ENCODE peak calls at places on chromosomes 12 and 14, in six cellular contexts. G is hippocampal formation; D is GM03348; M is T47D; B is stimulated activated CD8-positive, alpha-beta memory T cell treated with anti-CD3 and anti-CD28 coated beads, Interleukin-15, amount 100 ng/mL, for 1 hour; A is EL. P is an unnamed sample.

GRCh38 chr12:121872546-121873223 is 14.0 kb upstream of the HPD start:
- DNase-seq in G (no peak), D (peak), B (no peak), A (peak), M (peak), P (no peak)

GRCh38 chr12:47141459-47141858 is 61.7 kb upstream of the AMIGO2 start:
- DNase-seq in D (no peak), B (no peak), A (no peak), M (peak), G (no peak), P (no peak)

GRCh38 chr14:64983439-64984310 is 3.0 kb upstream of the FNTB start:
- DNase-seq in A (peak), G (peak), D (peak), B (no peak), M (peak), P (no peak)

GRCh38 chr12:54039417-54040147 is 6.7 kb downstream of the HOXC5 start:
- DNase-seq in M (no peak), D (peak), A (no peak), B (no peak), G (no peak), P (no peak)

GRCh38 chr12:79934309-79935020 is 432 bp downstream of the PPP1R12A start:
- DNase-seq in B (no peak), M (no peak), G (peak), D (peak), A (peak), P (no peak)

GRCh38 chr14:77181603-77182437 is at the start of gene TMEM63C:
- DNase-seq in A (no peak), M (peak), B (peak), G (peak), D (no peak), P (peak)

GRCh38 chr14:67151082-67151666 is 38.1 kb upstream of the GARIN2 start:
- DNase-seq in A (no peak), B (no peak), G (peak), M (peak), D (no peak), P (peak)

GRCh38 chr12:229441-230191 is 15.7 kb upstream of the SLC6A12 start:
- DNase-seq in G (peak), A (no peak), B (no peak), D (no peak), M (no peak), P (peak)

GRCh38 chr12:90331821-90332220 is 623.2 kb downstream of the CCER1 start:
- DNase-seq in G (no peak), M (no peak), B (no peak), A (no peak), D (no peak), P (no peak)

GRCh38 chr12:64696065-64696741 is 63.0 kb downstream of the GNS start:
- DNase-seq in G (peak), M (peak), A (peak), D (peak), B (no peak), P (no peak)

GRCh38 chr14:101169267-101169666 is 265.7 kb upstream of the RTL1 start:
- DNase-seq in B (no peak), M (no peak), G (no peak), A (no peak), D (no peak), P (no peak)

GRCh38 chr12:62260733-62261683 is 804 bp downstream of the USP15 start:
- DNase-seq in B (peak), M (peak), D (peak), A (peak), G (peak), P (no peak)

GRCh38 chr14:103058209-103059055 is 1.1 kb upstream of the CDC42BPB start:
- DNase-seq in B (no peak), A (peak), G (no peak), M (peak), D (no peak), P (no peak)

GRCh38 chr12:116385486-116386217 is 108.2 kb upstream of the MED13L start:
- DNase-seq in M (peak), A (no peak), B (no peak), G (no peak), D (no peak), P (no peak)

GRCh38 chr14:26204954-26205479 is 392.8 kb downstream of the NOVA1 start:
- DNase-seq in M (no peak), D (peak), A (no peak), G (no peak), B (no peak), P (no peak)

GRCh38 chr14:51436630-51437029 is 196.6 kb downstream of the TMX1 start:
- DNase-seq in D (no peak), B (no peak), M (no peak), A (no peak), G (no peak), P (no peak)

GRCh38 chr12:121580959-121581680 is at the start of gene KDM2B:
- DNase-seq in G (peak), M (peak), A (peak), D (no peak), B (no peak), P (no peak)

GRCh38 chr12:22787557-22787956 is 162.6 kb downstream of the ETNK1 start:
- DNase-seq in M (no peak), B (no peak), G (no peak), A (no peak), D (no peak), P (no peak)

GRCh38 chr12:12353276-12353675 is 3.2 kb upstream of the MANSC1 start:
- DNase-seq in D (no peak), A (no peak), G (no peak), B (no peak), M (no peak), P (no peak)

GRCh38 chr14:65850429-65851145 is 438.1 kb downstream of the FUT8 start:
- DNase-seq in G (no peak), D (no peak), M (no peak), A (no peak), B (peak), P (no peak)

GRCh38 chr12:30599631-30600030 is 96.0 kb downstream of the IPO8 start:
- DNase-seq in D (no peak), G (no peak), M (no peak), B (no peak), A (no peak), P (no peak)

GRCh38 chr14:52735921-52736489 is 6.0 kb downstream of the STYX start:
- DNase-seq in A (no peak), B (no peak), M (peak), D (no peak), G (no peak), P (peak)

GRCh38 chr14:91084516-91084915 is 24.1 kb upstream of the RPS6KA5 start:
- DNase-seq in D (no peak), G (no peak), B (no peak), M (no peak), A (no peak), P (no peak)

GRCh38 chr12:131101006-131101405 is 147.3 kb downstream of the ADGRD1 start:
- DNase-seq in G (no peak), A (no peak), B (no peak), D (no peak), M (no peak), P (no peak)

GRCh38 chr14:51445001-51445390 is 204.9 kb downstream of the TMX1 start:
- DNase-seq in M (no peak), B (no peak), A (no peak), G (no peak), D (no peak), P (no peak)

GRCh38 chr12:11894890-11895289 is 175.8 kb upstream of the BCL2L14 start:
- DNase-seq in B (no peak), D (no peak), M (no peak), A (no peak), G (no peak), P (no peak)

GRCh38 chr12:42981379-42981778 is 391.8 kb upstream of the PRICKLE1 start:
- DNase-seq in D (no peak), M (no peak), A (peak), B (no peak), G (no peak), P (no peak)

GRCh38 chr14:72774894-72775620 is 118.8 kb downstream of the DPF3 start:
- DNase-seq in D (no peak), B (no peak), M (no peak), A (no peak), G (no peak), P (no peak)

GRCh38 chr14:100777366-100778077 is 48.4 kb upstream of the MEG3 start:
- DNase-seq in B (no peak), A (no peak), D (no peak), G (no peak), M (no peak), P (no peak)

GRCh38 chr14:70771781-70772212 is 37.5 kb downstream of the MAP3K9 start:
- DNase-seq in D (no peak), M (no peak), A (no peak), B (no peak), G (no peak), P (no peak)

GRCh38 chr14:51953996-51954395 is 35.4 kb upstream of the RTRAF start:
- DNase-seq in B (no peak), D (no peak), G (no peak), M (no peak), A (no peak), P (no peak)

GRCh38 chr14:79483989-79484388 is 727.3 kb downstream of the DIO2 start:
- DNase-seq in A (no peak), M (no peak), B (no peak), D (no peak), G (no peak), P (no peak)

GRCh38 chr12:2372178-2372577 is 319.4 kb downstream of the CACNA1C start:
- DNase-seq in M (no peak), G (peak), A (no peak), D (no peak), B (no peak), P (no peak)

GRCh38 chr12:29168000-29168399 is 18.9 kb downstream of the FAR2 start:
- DNase-seq in D (no peak), G (no peak), B (no peak), M (no peak), A (no peak), P (no peak)

GRCh38 chr14:67892466-67893120 is 73.0 kb downstream of the RAD51B start:
- DNase-seq in D (no peak), G (no peak), A (no peak), M (peak), B (no peak), P (no peak)

GRCh38 chr14:104968541-104969401 is 9.4 kb downstream of the AHNAK2 start:
- DNase-seq in A (peak), D (peak), G (no peak), B (no peak), M (peak), P (no peak)

GRCh38 chr14:72745546-72745945 is 148.4 kb downstream of the DPF3 start:
- DNase-seq in D (peak), B (no peak), A (peak), M (no peak), G (no peak), P (no peak)

GRCh38 chr12:108091351-108091750 is 37.7 kb upstream of the WSCD2 start:
- DNase-seq in D (no peak), G (no peak), M (no peak), A (no peak), B (no peak), P (no peak)

GRCh38 chr14:30655658-30656057 is 33.5 kb downstream of the SCFD1 start:
- DNase-seq in A (no peak), D (no peak), B (no peak), G (no peak), M (no peak), P (no peak)

P was measured in LNCaP clone FGC.